ENCODE peak calls at places on chromosomes 16 and 17, in seven cellular contexts. W is GM23338, Z is MM.1S, B is GM23248, H is HCT116, Y is hepatocyte, I is neural progenitor cell. Q is an unnamed sample.

GRCh38 chr17:40554646-40555295 is 10.5 kb downstream of the CCR7 start:
- DNase-seq in H (no peak), Z (no peak), Y (no peak), W (no peak), B (no peak), I (no peak), Q (no peak)

GRCh38 chr17:75024686-75025397 is 12.4 kb downstream of the MRPL58 start:
- DNase-seq in I (no peak), H (no peak), Z (no peak), Y (no peak), W (no peak), B (no peak), Q (peak; percentile 51)

GRCh38 chr17:18981642-18982424 is 22.7 kb downstream of the FAM83G start:
- DNase-seq in Y (peak; percentile 72), W (no peak), I (peak; percentile 30), Z (no peak), B (peak; percentile 97), H (peak; percentile 31), Q (peak; percentile 81)

GRCh38 chr16:28069921-28070794 is 6.6 kb upstream of the GSG1L start:
- DNase-seq in Z (no peak), H (no peak), W (no peak), I (no peak), B (no peak), Y (no peak), Q (no peak)

GRCh38 chr17:7831233-7831632 is 2.8 kb upstream of the KDM6B start:
- DNase-seq in I (no peak), H (no peak), Y (peak; percentile 2), B (no peak), Z (no peak), W (no peak), Q (no peak)

GRCh38 chr16:56549744-56550385 is 15.0 kb upstream of the MT4 start:
- DNase-seq in I (no peak), Y (no peak), H (no peak), B (peak; percentile 48), W (no peak), Z (no peak), Q (peak; percentile 11)

GRCh38 chr16:68272501-68273209 is 8.3 kb downstream of the SLC7A6 start:
- DNase-seq in I (no peak), Y (no peak), H (no peak), B (no peak), W (no peak), Z (peak; percentile 91), Q (no peak)

GRCh38 chr16:75341934-75342811 is 90.7 kb upstream of the BCAR1 start:
- DNase-seq in W (no peak), Z (no peak), I (no peak), H (no peak), Y (peak; percentile 50), B (peak; percentile 82), Q (peak; percentile 88)

GRCh38 chr17:7851438-7852261 is 3.2 kb upstream of the TMEM88 start:
- DNase-seq in W (peak; percentile 96), Z (peak; percentile 95), I (peak; percentile 98), Y (peak; percentile 97), B (peak; percentile 93), H (no peak), Q (peak; percentile 87)

GRCh38 chr17:75589919-75590303 is 2.3 kb downstream of the MYO15B start:
- DNase-seq in H (no peak), Z (no peak), W (no peak), I (no peak), B (no peak), Y (peak; percentile 12), Q (no peak)

GRCh38 chr17:19867654-19868395 is at the start of gene ULK2:
- DNase-seq in Y (peak; percentile 89), H (peak; percentile 46), Z (peak; percentile 42), B (peak; percentile 87), W (peak; percentile 83), I (peak; percentile 89), Q (peak; percentile 61)

GRCh38 chr17:42783062-42783777 is 2.8 kb downstream of the WNK4 start:
- DNase-seq in B (peak; percentile 87), I (no peak), W (no peak), H (no peak), Y (no peak), Z (no peak), Q (peak; percentile 91)

GRCh38 chr16:23071202-23072083 is 77.8 kb downstream of the USP31 start:
- DNase-seq in Z (no peak), B (peak; percentile 85), I (no peak), H (no peak), Y (no peak), W (no peak), Q (no peak)

GRCh38 chr17:28818705-28819295 is 23.8 kb downstream of the FAM222B start:
- DNase-seq in Y (no peak), H (no peak), W (no peak), Z (no peak), I (no peak), B (no peak), Q (no peak)

GRCh38 chr17:17026163-17026562 is 16.1 kb upstream of the MPRIP start:
- DNase-seq in H (no peak), B (no peak), Z (no peak), W (no peak), Y (no peak), I (no peak), Q (no peak)

GRCh38 chr17:42659079-42659931 is at the start of gene TUBG2:
- DNase-seq in H (peak; percentile 80), B (peak; percentile 93), Z (peak; percentile 92), W (peak; percentile 96), Y (peak; percentile 95), I (peak; percentile 96), Q (peak; percentile 86)

GRCh38 chr16:74709477-74709877 is 8.8 kb upstream of the MLKL start:
- DNase-seq in Y (peak; percentile 90), Z (peak; percentile 59), B (peak; percentile 75), W (peak; percentile 88), I (peak; percentile 85), H (peak; percentile 58), Q (peak; percentile 90)

GRCh38 chr17:42097691-42098661 is at the start of gene ZNF385C:
- DNase-seq in Y (peak; percentile 55), W (peak; percentile 62), Z (no peak), H (no peak), B (no peak), I (peak; percentile 69), Q (no peak)

GRCh38 chr16:84768061-84768797 is 51.6 kb upstream of the CRISPLD2 start:
- DNase-seq in Z (no peak), W (no peak), B (no peak), I (no peak), Y (no peak), H (no peak), Q (no peak)

GRCh38 chr17:37375685-37376084 is at the start of gene C17orf78:
- DNase-seq in Z (no peak), H (no peak), I (no peak), W (no peak), Y (no peak), B (no peak), Q (no peak)

DNA sequence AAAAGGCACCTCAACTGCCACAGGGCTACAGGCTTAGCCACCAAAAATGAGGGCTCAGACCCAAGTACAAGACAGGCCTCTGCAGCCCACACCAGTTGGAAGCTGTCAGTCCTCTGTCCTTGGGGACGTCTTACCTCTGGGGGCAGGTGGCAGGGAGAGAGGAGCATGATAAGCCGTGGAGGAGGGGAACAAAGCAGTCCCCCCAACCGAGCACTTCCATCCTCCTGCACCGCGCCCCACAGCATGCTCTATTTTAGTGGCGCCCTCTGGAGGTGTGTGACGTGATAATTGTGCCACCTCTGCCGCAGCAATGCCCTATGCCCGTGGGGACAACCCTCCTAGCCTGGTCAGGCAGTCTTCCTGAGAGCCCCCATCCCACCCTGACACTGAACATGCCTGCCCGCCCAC is 13.6 kb downstream of the G6PC3 start:
- DNase-seq in B (peak; percentile 47), W (peak; percentile 86), I (peak; percentile 64), Y (no peak), H (no peak), Z (peak; percentile 29), Q (peak; percentile 41)
- TF ChIP-seq EZH2phosphoT487 in B (no peak), W (no peak), I (no peak), Y (no peak), H (no peak), Z (no peak), Q (no peak)

DNA sequence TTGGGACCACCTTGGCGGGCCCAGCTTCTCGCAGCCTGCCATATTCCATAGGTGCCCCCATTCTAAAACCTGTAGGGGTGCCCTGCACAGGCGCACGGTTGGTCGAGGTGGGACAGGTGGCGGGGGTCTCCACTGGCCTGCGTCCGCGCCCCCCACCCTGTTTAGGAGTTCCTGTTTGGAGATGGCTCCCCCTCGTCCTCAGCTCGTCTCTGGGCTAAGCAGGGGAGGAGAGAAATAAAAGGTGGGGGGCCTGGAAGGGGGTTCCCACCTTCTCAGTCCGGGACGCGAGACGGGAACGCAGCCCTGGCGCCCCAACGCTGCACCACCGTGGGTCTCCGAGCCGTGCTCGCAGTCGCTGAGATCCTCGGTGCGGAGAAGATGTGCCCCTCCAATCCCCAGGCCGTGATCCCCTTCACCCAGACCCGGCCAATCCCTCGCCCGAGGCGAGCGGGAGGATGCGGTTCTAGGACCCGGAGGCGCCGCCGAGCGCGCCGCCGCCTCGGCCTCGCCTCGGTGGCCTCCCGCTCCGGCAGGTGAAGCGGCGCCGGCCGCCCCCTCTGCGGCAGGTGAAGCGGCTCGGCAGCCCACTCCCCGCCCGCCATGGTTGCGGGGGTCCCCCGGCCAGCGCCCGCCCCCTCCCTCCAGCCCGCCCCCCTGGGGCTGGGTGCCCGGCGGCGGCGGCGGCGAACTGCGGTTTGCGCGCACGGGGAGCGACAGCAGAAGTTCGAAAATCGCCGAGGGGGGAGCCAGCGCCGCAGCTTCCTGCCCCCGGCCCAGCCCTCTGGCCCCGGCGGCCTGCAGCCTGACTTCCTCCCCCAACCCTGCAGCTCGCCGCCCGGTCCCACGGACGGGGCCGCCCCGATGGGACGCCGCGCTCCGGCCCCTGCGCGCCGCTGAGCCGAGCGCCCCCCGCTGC is at the start of gene FMNL1:
- DNase-seq in W (peak; percentile 80), Y (no peak), I (peak; percentile 77), B (peak; percentile 48), H (no peak), Z (peak; percentile 81), Q (peak; percentile 35)
- TF ChIP-seq EZH2 in W (no peak), Y (no peak), I (peak; percentile 24), B (no peak), H (no peak), Z (no peak), Q (no peak)

GRCh38 chr17:67273900-67274299 is 28.9 kb upstream of the HELZ start:
- DNase-seq in H (no peak), Y (no peak), Z (no peak), I (no peak), B (no peak), W (no peak), Q (no peak)
- TF ChIP-seq EZH2phosphoT487 in H (no peak), Y (no peak), Z (no peak), I (no peak), B (no peak), W (no peak), Q (no peak)

GRCh38 chr16:1980770-1981087 is 540 bp downstream of the NOXO1 start:
- DNase-seq in H (no peak), I (no peak), B (no peak), Y (no peak), W (no peak), Z (no peak), Q (no peak)
- TF ChIP-seq EZH2 in H (no peak), I (no peak), B (no peak), Y (no peak), W (no peak), Z (no peak), Q (no peak)